ENCODE peak calls at places on chromosomes 16 and 17, in nine cellular contexts. O is stimulated activated naive CD4-positive, alpha-beta T cell; R is SW480; D is stimulated activated CD8-positive, alpha-beta memory T cell treated with anti-CD3 and anti-CD28 coated beads, Interleukin-7, amount 100 ng/mL, for 1 hour; C is pancreas; G is stromal cell of bone marrow; Q is IMR-90; U is LHCN-M2; J is activated naive CD4-positive, alpha-beta T cell. I is an unnamed sample.

GRCh38 chr16:66265106-66265415 is 101.4 kb upstream of the CDH5 start:
- DNase-seq in R (no peak), C (no peak), D (no peak), U (no peak), Q (no peak), G (no peak), J (no peak), O (no peak), I (no peak)

GRCh38 chr16:4392382-4393242 is 21.0 kb downstream of the VASN start:
- DNase-seq in J (no peak), Q (peak; percentile 86), U (no peak), D (no peak), C (no peak), O (no peak), G (no peak), R (peak; percentile 90), I (peak; percentile 48)

GRCh38 chr17:83103938-83104311 is 24.5 kb downstream of the METRNL start:
- DNase-seq in G (no peak), Q (no peak), U (no peak), O (no peak), R (no peak), J (no peak), C (no peak), D (no peak), I (no peak)

GRCh38 chr17:82874011-82874835 is 34.4 kb upstream of the ZNF750 start:
- DNase-seq in D (no peak), J (no peak), O (no peak), Q (no peak), R (no peak), G (no peak), U (no peak), C (no peak), I (no peak)

GRCh38 chr17:81190591-81190990 is 24.6 kb upstream of the AATK start:
- DNase-seq in Q (no peak), J (no peak), D (no peak), R (no peak), O (no peak), U (no peak), G (no peak), C (no peak), I (no peak)

GRCh38 chr16:59964232-59964924 is 1230.3 kb upstream of the GOT2 start:
- DNase-seq in O (no peak), J (no peak), D (no peak), Q (no peak), R (peak; percentile 10), C (no peak), U (peak; percentile 24), G (no peak), I (no peak)

GRCh38 chr17:48915459-48916282 is 7.5 kb downstream of the UBE2Z start:
- DNase-seq in R (peak; percentile 26), D (no peak), Q (peak; percentile 93), C (no peak), U (peak; percentile 73), G (peak; percentile 65), O (no peak), J (no peak), I (peak; percentile 96)

GRCh38 chr16:88077328-88078108 is 126.3 kb downstream of the BANP start:
- DNase-seq in R (no peak), Q (no peak), G (no peak), U (no peak), D (no peak), C (no peak), O (no peak), J (no peak), I (no peak)

GRCh38 chr17:18025596-18026407 is 13.2 kb downstream of the ATPAF2 start:
- DNase-seq in U (peak; percentile 61), R (peak; percentile 25), J (no peak), D (no peak), C (no peak), G (peak; percentile 33), O (no peak), Q (peak; percentile 59), I (peak; percentile 52)

GRCh38 chr17:4480929-4481898 is 17.5 kb upstream of the SPNS2 start:
- DNase-seq in D (no peak), Q (no peak), G (no peak), U (no peak), O (no peak), C (no peak), J (peak; percentile 22), R (peak; percentile 58), I (no peak)

GRCh38 chr17:40956401-40957254 is 10.1 kb downstream of the KRT39 start:
- DNase-seq in O (no peak), U (peak; percentile 85), Q (peak; percentile 100), G (peak; percentile 93), J (no peak), D (no peak), C (no peak), R (peak; percentile 99), I (peak; percentile 99)

GRCh38 chr16:73006021-73006420 is 41.9 kb downstream of the ZFHX3 start:
- DNase-seq in D (no peak), Q (no peak), J (no peak), U (no peak), C (no peak), R (no peak), O (no peak), G (no peak), I (no peak)

GRCh38 chr17:11935734-11936406 is 61.4 kb downstream of the ZNF18 start:
- DNase-seq in U (peak; percentile 53), Q (peak; percentile 33), G (peak; percentile 16), J (no peak), C (no peak), O (no peak), D (no peak), R (peak; percentile 44), I (peak; percentile 27)

I was measured in iris pigment epithelial cell.